ENCODE peak calls at places on chromosome 1, in seven cellular contexts. One of them, this sample, is unnamed.

GRCh38 chr1:65235867-65236805 is 73.2 kb upstream of the DNAJC6 start:
- DNase-seq in cardiac fibroblast: peak; percentile 75
- DNase-seq in astrocyte of the spinal cord: peak; percentile 48
- DNase-seq in effector memory CD4-positive, alpha-beta T cell: no peak
- DNase-seq in WTC11: no peak
- DNase-seq in stimulated activated CD4-positive, alpha-beta T cell treated with anti-CD3 and anti-CD28 coated beads, Interleukin-4, amount 100 ng/mL, for 24 hours: no peak
- DNase-seq in activated CD8-positive, alpha-beta memory T cell treated with anti-CD3 and anti-CD28 coated beads, Interleukin-2, amount 50 U/mL, for 4 hours: no peak
- DNase-seq in this sample: no peak

GRCh38 chr1:183952101-183952500 is 85.4 kb downstream of the COLGALT2 start:
- DNase-seq in cardiac fibroblast: no peak
- DNase-seq in astrocyte of the spinal cord: no peak
- DNase-seq in effector memory CD4-positive, alpha-beta T cell: no peak
- DNase-seq in WTC11: no peak
- DNase-seq in stimulated activated CD4-positive, alpha-beta T cell treated with anti-CD3 and anti-CD28 coated beads, Interleukin-4, amount 100 ng/mL, for 24 hours: no peak
- DNase-seq in activated CD8-positive, alpha-beta memory T cell treated with anti-CD3 and anti-CD28 coated beads, Interleukin-2, amount 50 U/mL, for 4 hours: no peak
- DNase-seq in this sample: no peak

GRCh38 chr1:173970252-173970651 is 51.9 kb downstream of the RC3H1 start:
- DNase-seq in cardiac fibroblast: no peak
- DNase-seq in astrocyte of the spinal cord: no peak
- DNase-seq in effector memory CD4-positive, alpha-beta T cell: no peak
- DNase-seq in WTC11: no peak
- DNase-seq in stimulated activated CD4-positive, alpha-beta T cell treated with anti-CD3 and anti-CD28 coated beads, Interleukin-4, amount 100 ng/mL, for 24 hours: no peak
- DNase-seq in activated CD8-positive, alpha-beta memory T cell treated with anti-CD3 and anti-CD28 coated beads, Interleukin-2, amount 50 U/mL, for 4 hours: no peak
- DNase-seq in this sample: no peak

GRCh38 chr1:154155282-154155681 is 409 bp upstream of the NUP210L start:
- DNase-seq in cardiac fibroblast: peak; percentile 67
- DNase-seq in astrocyte of the spinal cord: peak; percentile 34
- DNase-seq in effector memory CD4-positive, alpha-beta T cell: no peak
- DNase-seq in WTC11: no peak
- DNase-seq in stimulated activated CD4-positive, alpha-beta T cell treated with anti-CD3 and anti-CD28 coated beads, Interleukin-4, amount 100 ng/mL, for 24 hours: no peak
- DNase-seq in activated CD8-positive, alpha-beta memory T cell treated with anti-CD3 and anti-CD28 coated beads, Interleukin-2, amount 50 U/mL, for 4 hours: no peak
- DNase-seq in this sample: no peak

GRCh38 chr1:226779536-226779935 is 40.5 kb upstream of the ITPKB start:
- DNase-seq in cardiac fibroblast: no peak
- DNase-seq in astrocyte of the spinal cord: no peak
- DNase-seq in effector memory CD4-positive, alpha-beta T cell: no peak
- DNase-seq in WTC11: no peak
- DNase-seq in stimulated activated CD4-positive, alpha-beta T cell treated with anti-CD3 and anti-CD28 coated beads, Interleukin-4, amount 100 ng/mL, for 24 hours: no peak
- DNase-seq in activated CD8-positive, alpha-beta memory T cell treated with anti-CD3 and anti-CD28 coated beads, Interleukin-2, amount 50 U/mL, for 4 hours: no peak
- DNase-seq in this sample: no peak

GRCh38 chr1:206703647-206704046 is 18.9 kb downstream of the MAPKAPK2 start:
- DNase-seq in cardiac fibroblast: no peak
- DNase-seq in astrocyte of the spinal cord: peak; percentile 43
- DNase-seq in effector memory CD4-positive, alpha-beta T cell: peak; percentile 53
- DNase-seq in WTC11: no peak
- DNase-seq in stimulated activated CD4-positive, alpha-beta T cell treated with anti-CD3 and anti-CD28 coated beads, Interleukin-4, amount 100 ng/mL, for 24 hours: peak; percentile 62
- DNase-seq in activated CD8-positive, alpha-beta memory T cell treated with anti-CD3 and anti-CD28 coated beads, Interleukin-2, amount 50 U/mL, for 4 hours: peak; percentile 61
- DNase-seq in this sample: peak; percentile 54

GRCh38 chr1:79151006-79151796 is 144.7 kb upstream of the ADGRL4 start:
- DNase-seq in cardiac fibroblast: peak; percentile 9
- DNase-seq in astrocyte of the spinal cord: peak; percentile 9
- DNase-seq in effector memory CD4-positive, alpha-beta T cell: no peak
- DNase-seq in WTC11: no peak
- DNase-seq in stimulated activated CD4-positive, alpha-beta T cell treated with anti-CD3 and anti-CD28 coated beads, Interleukin-4, amount 100 ng/mL, for 24 hours: no peak
- DNase-seq in activated CD8-positive, alpha-beta memory T cell treated with anti-CD3 and anti-CD28 coated beads, Interleukin-2, amount 50 U/mL, for 4 hours: no peak
- DNase-seq in this sample: no peak

GRCh38 chr1:53826367-53826766 is 11.7 kb downstream of the NDC1 start:
- DNase-seq in cardiac fibroblast: peak; percentile 52
- DNase-seq in astrocyte of the spinal cord: peak; percentile 17
- DNase-seq in effector memory CD4-positive, alpha-beta T cell: no peak
- DNase-seq in WTC11: no peak
- DNase-seq in stimulated activated CD4-positive, alpha-beta T cell treated with anti-CD3 and anti-CD28 coated beads, Interleukin-4, amount 100 ng/mL, for 24 hours: no peak
- DNase-seq in activated CD8-positive, alpha-beta memory T cell treated with anti-CD3 and anti-CD28 coated beads, Interleukin-2, amount 50 U/mL, for 4 hours: no peak
- DNase-seq in this sample: no peak

GRCh38 chr1:160750608-160751007 is 11.6 kb downstream of the SLAMF7 start:
- DNase-seq in cardiac fibroblast: no peak
- DNase-seq in astrocyte of the spinal cord: no peak
- DNase-seq in effector memory CD4-positive, alpha-beta T cell: no peak
- DNase-seq in WTC11: no peak
- DNase-seq in stimulated activated CD4-positive, alpha-beta T cell treated with anti-CD3 and anti-CD28 coated beads, Interleukin-4, amount 100 ng/mL, for 24 hours: no peak
- DNase-seq in activated CD8-positive, alpha-beta memory T cell treated with anti-CD3 and anti-CD28 coated beads, Interleukin-2, amount 50 U/mL, for 4 hours: no peak
- DNase-seq in this sample: no peak

GRCh38 chr1:211420389-211420788 is 71.6 kb downstream of the RD3 start:
- DNase-seq in cardiac fibroblast: peak; percentile 44
- DNase-seq in astrocyte of the spinal cord: peak; percentile 74
- DNase-seq in effector memory CD4-positive, alpha-beta T cell: no peak
- DNase-seq in WTC11: no peak
- DNase-seq in stimulated activated CD4-positive, alpha-beta T cell treated with anti-CD3 and anti-CD28 coated beads, Interleukin-4, amount 100 ng/mL, for 24 hours: no peak
- DNase-seq in activated CD8-positive, alpha-beta memory T cell treated with anti-CD3 and anti-CD28 coated beads, Interleukin-2, amount 50 U/mL, for 4 hours: no peak
- DNase-seq in this sample: no peak

GRCh38 chr1:186497651-186498050 is 36.7 kb upstream of the PDC start:
- DNase-seq in cardiac fibroblast: no peak
- DNase-seq in astrocyte of the spinal cord: no peak
- DNase-seq in effector memory CD4-positive, alpha-beta T cell: no peak
- DNase-seq in WTC11: no peak
- DNase-seq in stimulated activated CD4-positive, alpha-beta T cell treated with anti-CD3 and anti-CD28 coated beads, Interleukin-4, amount 100 ng/mL, for 24 hours: no peak
- DNase-seq in activated CD8-positive, alpha-beta memory T cell treated with anti-CD3 and anti-CD28 coated beads, Interleukin-2, amount 50 U/mL, for 4 hours: no peak
- DNase-seq in this sample: no peak

GRCh38 chr1:1535989-1536937 is 4.2 kb downstream of the TMEM240 start:
- DNase-seq in cardiac fibroblast: no peak
- DNase-seq in astrocyte of the spinal cord: no peak
- DNase-seq in effector memory CD4-positive, alpha-beta T cell: no peak
- DNase-seq in WTC11: no peak
- DNase-seq in stimulated activated CD4-positive, alpha-beta T cell treated with anti-CD3 and anti-CD28 coated beads, Interleukin-4, amount 100 ng/mL, for 24 hours: no peak
- DNase-seq in activated CD8-positive, alpha-beta memory T cell treated with anti-CD3 and anti-CD28 coated beads, Interleukin-2, amount 50 U/mL, for 4 hours: no peak
- DNase-seq in this sample: no peak

GRCh38 chr1:41773144-41773571 is 145.6 kb downstream of the HIVEP3 start:
- DNase-seq in cardiac fibroblast: peak; percentile 81
- DNase-seq in astrocyte of the spinal cord: peak; percentile 66
- DNase-seq in effector memory CD4-positive, alpha-beta T cell: no peak
- DNase-seq in WTC11: no peak
- DNase-seq in stimulated activated CD4-positive, alpha-beta T cell treated with anti-CD3 and anti-CD28 coated beads, Interleukin-4, amount 100 ng/mL, for 24 hours: no peak
- DNase-seq in activated CD8-positive, alpha-beta memory T cell treated with anti-CD3 and anti-CD28 coated beads, Interleukin-2, amount 50 U/mL, for 4 hours: no peak
- DNase-seq in this sample: no peak

GRCh38 chr1:36279110-36279788 is 26.9 kb upstream of the SH3D21 start:
- DNase-seq in cardiac fibroblast: peak; percentile 63
- DNase-seq in astrocyte of the spinal cord: peak; percentile 28
- DNase-seq in effector memory CD4-positive, alpha-beta T cell: no peak
- DNase-seq in WTC11: no peak
- DNase-seq in stimulated activated CD4-positive, alpha-beta T cell treated with anti-CD3 and anti-CD28 coated beads, Interleukin-4, amount 100 ng/mL, for 24 hours: no peak
- DNase-seq in activated CD8-positive, alpha-beta memory T cell treated with anti-CD3 and anti-CD28 coated beads, Interleukin-2, amount 50 U/mL, for 4 hours: no peak
- DNase-seq in this sample: no peak

GRCh38 chr1:8201331-8201861 is 116.5 kb upstream of the SLC45A1 start:
- DNase-seq in cardiac fibroblast: peak; percentile 46
- DNase-seq in astrocyte of the spinal cord: no peak
- DNase-seq in effector memory CD4-positive, alpha-beta T cell: no peak
- DNase-seq in WTC11: no peak
- DNase-seq in stimulated activated CD4-positive, alpha-beta T cell treated with anti-CD3 and anti-CD28 coated beads, Interleukin-4, amount 100 ng/mL, for 24 hours: no peak
- DNase-seq in activated CD8-positive, alpha-beta memory T cell treated with anti-CD3 and anti-CD28 coated beads, Interleukin-2, amount 50 U/mL, for 4 hours: no peak
- DNase-seq in this sample: no peak

GRCh38 chr1:14997646-14998276 is 155.8 kb upstream of the TMEM51 start:
- DNase-seq in cardiac fibroblast: no peak
- DNase-seq in astrocyte of the spinal cord: no peak
- DNase-seq in effector memory CD4-positive, alpha-beta T cell: no peak
- DNase-seq in WTC11: no peak
- DNase-seq in stimulated activated CD4-positive, alpha-beta T cell treated with anti-CD3 and anti-CD28 coated beads, Interleukin-4, amount 100 ng/mL, for 24 hours: no peak
- DNase-seq in activated CD8-positive, alpha-beta memory T cell treated with anti-CD3 and anti-CD28 coated beads, Interleukin-2, amount 50 U/mL, for 4 hours: no peak
- DNase-seq in this sample: no peak

GRCh38 chr1:25765152-25765909 is 34.7 kb upstream of the SELENON start:
- DNase-seq in cardiac fibroblast: no peak
- DNase-seq in astrocyte of the spinal cord: no peak
- DNase-seq in effector memory CD4-positive, alpha-beta T cell: no peak
- DNase-seq in WTC11: no peak
- DNase-seq in stimulated activated CD4-positive, alpha-beta T cell treated with anti-CD3 and anti-CD28 coated beads, Interleukin-4, amount 100 ng/mL, for 24 hours: no peak
- DNase-seq in activated CD8-positive, alpha-beta memory T cell treated with anti-CD3 and anti-CD28 coated beads, Interleukin-2, amount 50 U/mL, for 4 hours: no peak
- DNase-seq in this sample: no peak

GRCh38 chr1:111598534-111598933 is 21.1 kb upstream of the RAP1A start:
- DNase-seq in cardiac fibroblast: no peak
- DNase-seq in astrocyte of the spinal cord: no peak
- DNase-seq in effector memory CD4-positive, alpha-beta T cell: no peak
- DNase-seq in WTC11: no peak
- DNase-seq in stimulated activated CD4-positive, alpha-beta T cell treated with anti-CD3 and anti-CD28 coated beads, Interleukin-4, amount 100 ng/mL, for 24 hours: peak; percentile 35
- DNase-seq in activated CD8-positive, alpha-beta memory T cell treated with anti-CD3 and anti-CD28 coated beads, Interleukin-2, amount 50 U/mL, for 4 hours: no peak
- DNase-seq in this sample: no peak

GRCh38 chr1:207920481-207921050 is 9.6 kb upstream of the CD34 start:
- DNase-seq in cardiac fibroblast: no peak
- DNase-seq in astrocyte of the spinal cord: no peak
- DNase-seq in effector memory CD4-positive, alpha-beta T cell: no peak
- DNase-seq in WTC11: no peak
- DNase-seq in stimulated activated CD4-positive, alpha-beta T cell treated with anti-CD3 and anti-CD28 coated beads, Interleukin-4, amount 100 ng/mL, for 24 hours: no peak
- DNase-seq in activated CD8-positive, alpha-beta memory T cell treated with anti-CD3 and anti-CD28 coated beads, Interleukin-2, amount 50 U/mL, for 4 hours: no peak
- DNase-seq in this sample: no peak

GRCh38 chr1:201126463-201126831 is 537 bp downstream of the ASCL5 start:
- DNase-seq in cardiac fibroblast: no peak
- DNase-seq in astrocyte of the spinal cord: peak; percentile 4
- DNase-seq in effector memory CD4-positive, alpha-beta T cell: no peak
- DNase-seq in WTC11: no peak
- DNase-seq in stimulated activated CD4-positive, alpha-beta T cell treated with anti-CD3 and anti-CD28 coated beads, Interleukin-4, amount 100 ng/mL, for 24 hours: no peak
- DNase-seq in activated CD8-positive, alpha-beta memory T cell treated with anti-CD3 and anti-CD28 coated beads, Interleukin-2, amount 50 U/mL, for 4 hours: no peak
- DNase-seq in this sample: no peak

GRCh38 chr1:197838836-197839235 is 63.6 kb upstream of the DENND1B start:
- DNase-seq in cardiac fibroblast: peak; percentile 94
- DNase-seq in astrocyte of the spinal cord: peak; percentile 68
- DNase-seq in effector memory CD4-positive, alpha-beta T cell: no peak
- DNase-seq in WTC11: no peak
- DNase-seq in stimulated activated CD4-positive, alpha-beta T cell treated with anti-CD3 and anti-CD28 coated beads, Interleukin-4, amount 100 ng/mL, for 24 hours: no peak
- DNase-seq in activated CD8-positive, alpha-beta memory T cell treated with anti-CD3 and anti-CD28 coated beads, Interleukin-2, amount 50 U/mL, for 4 hours: no peak
- DNase-seq in this sample: no peak

This sample was measured in T-helper 17 cell.